ENCODE peak calls at places on chromosomes 13 and 19, in five cellular contexts. F is nephron progenitor cell, X is EH, Y is heart right ventricle, P is hepatic stellate cell. Q is an unnamed sample.

GRCh38 chr19:33005440-33005839 is 33.4 kb downstream of the FAAP24 start:
- DNase-seq in P (no peak), Y (no peak), F (no peak), X (no peak), Q (no peak)

GRCh38 chr13:23922005-23922932 is 25.0 kb upstream of the C1QTNF9B start:
- DNase-seq in P (no peak), X (no peak), Y (no peak), F (no peak), Q (no peak)

GRCh38 chr19:18939922-18940775 is 868 bp downstream of the HOMER3 start:
- DNase-seq in P (peak), Y (peak), F (peak), X (peak), Q (peak)

GRCh38 chr19:15629003-15629880 is 11.5 kb upstream of the CYP4F3 start:
- DNase-seq in P (peak), F (peak), X (peak), Y (peak), Q (peak)

GRCh38 chr13:92823059-92823458 is 403.5 kb upstream of the GPC6 start:
- DNase-seq in F (no peak), Y (no peak), X (no peak), P (no peak), Q (no peak)

GRCh38 chr13:102040812-102041211 is 361.0 kb downstream of the FGF14 start:
- DNase-seq in Y (no peak), P (no peak), X (no peak), F (no peak), Q (no peak)

GRCh38 chr13:68745517-68745916 is 1362.1 kb upstream of the ATXN8OS start:
- DNase-seq in P (no peak), X (no peak), Y (no peak), F (no peak), Q (no peak)

GRCh38 chr13:47611664-47612288 is 389.3 kb downstream of the SUCLA2 start:
- DNase-seq in P (no peak), Y (no peak), F (no peak), X (no peak), Q (no peak)

GRCh38 chr13:69706807-69707206 is 400.8 kb upstream of the ATXN8OS start:
- DNase-seq in X (no peak), Y (no peak), F (no peak), P (no peak), Q (no peak)

GRCh38 chr19:49949735-49950589 is 11.0 kb downstream of the SIGLEC11 start:
- DNase-seq in Y (no peak), F (peak), P (no peak), X (peak), Q (no peak)

GRCh38 chr19:1648156-1648925 is 4.1 kb downstream of the TCF3 start:
- DNase-seq in Y (no peak), P (no peak), X (no peak), F (no peak), Q (no peak)

GRCh38 chr13:55013051-55013450 is 1984.4 kb downstream of the OLFM4 start:
- DNase-seq in Y (no peak), F (peak), P (no peak), X (no peak), Q (no peak)

GRCh38 chr13:97328222-97328790 is 105.7 kb upstream of the RAP2A start:
- DNase-seq in Y (no peak), P (peak), X (peak), F (peak), Q (no peak)

Q was measured in lower leg skin.